ENCODE peak calls at places on chromosome 17, in nine cellular contexts. S, D, I, G, P, H, K, Z and M are unnamed samples.

GRCh38 chr17:9414471-9414870 is 161.1 kb downstream of the STX8 start:
- DNase-seq in S (no peak), D (no peak), I (no peak), G (no peak), P (no peak), H (no peak), K (no peak), Z (no peak), M (no peak)

GRCh38 chr17:29575511-29576213 is 7.2 kb downstream of the TP53I13 start:
- DNase-seq in S (no peak), D (no peak), I (no peak), G (no peak), P (peak), H (no peak), K (no peak), Z (no peak), M (no peak)

GRCh38 chr17:80891096-80892018 is 100.3 kb upstream of the CHMP6 start:
- DNase-seq in S (peak), D (peak), I (peak), G (peak), P (no peak), H (no peak), K (peak), Z (no peak), M (no peak)

GRCh38 chr17:17142556-17142955 is 63.6 kb downstream of the PLD6 start:
- DNase-seq in S (no peak), D (no peak), I (no peak), G (no peak), P (no peak), H (no peak), K (no peak), Z (no peak), M (no peak)

GRCh38 chr17:36602924-36603384 is 1.6 kb downstream of the MRM1 start:
- DNase-seq in S (peak), D (peak), I (peak), G (peak), P (peak), H (peak), K (peak), Z (peak), M (peak)

GRCh38 chr17:80727409-80727755 is 182.7 kb downstream of the RPTOR start:
- DNase-seq in S (no peak), D (no peak), I (no peak), G (no peak), P (no peak), H (no peak), K (no peak), Z (no peak), M (no peak)

GRCh38 chr17:67983289-67983688 is 13.0 kb downstream of the C17orf58 start:
- DNase-seq in S (no peak), D (no peak), I (no peak), G (no peak), P (no peak), H (no peak), K (no peak), Z (no peak), M (no peak)

GRCh38 chr17:13074026-13074425 is 56.2 kb upstream of the ELAC2 start:
- DNase-seq in S (no peak), D (peak), I (peak), G (no peak), P (no peak), H (no peak), K (no peak), Z (no peak), M (no peak)

GRCh38 chr17:67511012-67511411 is 133.9 kb downstream of the PITPNC1 start:
- DNase-seq in S (no peak), D (peak), I (no peak), G (no peak), P (no peak), H (no peak), K (no peak), Z (no peak), M (no peak)

GRCh38 chr17:80777274-80777673 is 214.4 kb upstream of the CHMP6 start:
- DNase-seq in S (no peak), D (no peak), I (no peak), G (no peak), P (no peak), H (no peak), K (no peak), Z (no peak), M (no peak)

GRCh38 chr17:2282297-2282873 is 21.2 kb downstream of the SMG6 start:
- DNase-seq in S (peak), D (peak), I (peak), G (peak), P (no peak), H (no peak), K (no peak), Z (peak), M (no peak)

GRCh38 chr17:17376362-17376761 is 73.2 kb downstream of the NT5M start:
- DNase-seq in S (no peak), D (no peak), I (no peak), G (peak), P (no peak), H (no peak), K (no peak), Z (no peak), M (no peak)

GRCh38 chr17:63645775-63646491 is 23.7 kb downstream of the MAP3K3 start:
- DNase-seq in S (peak), D (peak), I (no peak), G (no peak), P (no peak), H (no peak), K (no peak), Z (no peak), M (no peak)

GRCh38 chr17:80716986-80717385 is 172.3 kb downstream of the RPTOR start:
- DNase-seq in S (no peak), D (no peak), I (no peak), G (peak), P (no peak), H (no peak), K (no peak), Z (no peak), M (no peak)

GRCh38 chr17:81517339-81518112 is 4.9 kb upstream of the ACTG1 start:
- DNase-seq in S (no peak), D (no peak), I (no peak), G (peak), P (peak), H (peak), K (no peak), Z (peak), M (no peak)

GRCh38 chr17:43367588-43368242 is 31.1 kb upstream of the ARL4D start:
- DNase-seq in S (peak), D (peak), I (peak), G (peak), P (peak), H (peak), K (no peak), Z (peak), M (peak)

GRCh38 chr17:44969144-44969780 is 1.2 kb upstream of the C1QL1 start:
- DNase-seq in S (no peak), D (no peak), I (no peak), G (no peak), P (no peak), H (no peak), K (no peak), Z (peak), M (no peak)

GRCh38 chr17:20965492-20965891 is 77.3 kb downstream of the USP22 start:
- DNase-seq in S (no peak), D (no peak), I (no peak), G (no peak), P (no peak), H (no peak), K (no peak), Z (no peak), M (no peak)

GRCh38 chr17:27247071-27247957 is 46.6 kb upstream of the WSB1 start:
- DNase-seq in S (peak), D (peak), I (no peak), G (peak), P (no peak), H (peak), K (no peak), Z (no peak), M (peak)

GRCh38 chr17:48551601-48552452 is 6.9 kb upstream of the HOXB2 start:
- DNase-seq in S (no peak), D (no peak), I (no peak), G (no peak), P (peak), H (no peak), K (no peak), Z (no peak), M (no peak)

GRCh38 chr17:6539871-6540270 is 16.5 kb downstream of the PITPNM3 start:
- DNase-seq in S (no peak), D (no peak), I (no peak), G (no peak), P (no peak), H (no peak), K (no peak), Z (no peak), M (no peak)

GRCh38 chr17:32567511-32567910 is 80.7 kb downstream of the CDK5R1 start:
- DNase-seq in S (no peak), D (no peak), I (no peak), G (no peak), P (no peak), H (no peak), K (no peak), Z (no peak), M (no peak)

GRCh38 chr17:49425004-49425286 is 10.3 kb upstream of the PHB1 start:
- DNase-seq in S (no peak), D (no peak), I (no peak), G (no peak), P (no peak), H (no peak), K (no peak), Z (no peak), M (no peak)

GRCh38 chr17:50318551-50319310 is 27.2 kb upstream of the XYLT2 start:
- DNase-seq in S (no peak), D (no peak), I (no peak), G (peak), P (peak), H (no peak), K (no peak), Z (no peak), M (no peak)

GRCh38 chr17:47934856-47935255 is 6.5 kb upstream of the PNPO start:
- DNase-seq in S (no peak), D (no peak), I (no peak), G (no peak), P (no peak), H (no peak), K (no peak), Z (no peak), M (no peak)

GRCh38 chr17:34570491-34570890 is 8.9 kb upstream of the TMEM132E start:
- DNase-seq in S (no peak), D (no peak), I (no peak), G (no peak), P (no peak), H (no peak), K (no peak), Z (no peak), M (no peak)

GRCh38 chr17:37824534-37825485 is 80.0 kb upstream of the HNF1B start:
- DNase-seq in S (peak), D (peak), I (no peak), G (peak), P (no peak), H (no peak), K (no peak), Z (no peak), M (peak)

GRCh38 chr17:2393184-2393953 is 7.5 kb downstream of the MNT start:
- DNase-seq in S (peak), D (peak), I (no peak), G (peak), P (peak), H (peak), K (peak), Z (peak), M (peak)

GRCh38 chr17:73284906-73285602 is 23.4 kb upstream of the CPSF4L start:
- DNase-seq in S (no peak), D (no peak), I (no peak), G (no peak), P (no peak), H (no peak), K (no peak), Z (no peak), M (no peak)

GRCh38 chr17:63442549-63443035 is 3.5 kb downstream of the CYB561 start:
- DNase-seq in S (no peak), D (no peak), I (no peak), G (no peak), P (peak), H (no peak), K (no peak), Z (peak), M (no peak)

GRCh38 chr17:4956493-4957061 is 5.7 kb downstream of the ENO3 start:
- DNase-seq in S (no peak), D (no peak), I (no peak), G (no peak), P (no peak), H (no peak), K (no peak), Z (peak), M (no peak)
- TF ChIP-seq CTCF in S (no peak), D (no peak), I (peak), G (peak), P (no peak), H (no peak), K (no peak), Z (peak), M (no peak)

GRCh38 chr17:66476014-66476413 is 173.6 kb downstream of the PRKCA start:
- DNase-seq in S (no peak), D (no peak), I (no peak), G (no peak), P (no peak), H (no peak), K (no peak), Z (no peak), M (no peak)

GRCh38 chr17:66483946-66484345 is 181.5 kb downstream of the PRKCA start:
- DNase-seq in S (no peak), D (no peak), I (no peak), G (no peak), P (no peak), H (no peak), K (no peak), Z (no peak), M (no peak)

GRCh38 chr17:66485272-66485947 is 183.0 kb downstream of the PRKCA start:
- DNase-seq in S (no peak), D (no peak), I (no peak), G (no peak), P (no peak), H (no peak), K (no peak), Z (no peak), M (no peak)

GRCh38 chr17:66477615-66478283 is 175.3 kb downstream of the PRKCA start:
- DNase-seq in S (no peak), D (no peak), I (no peak), G (no peak), P (no peak), H (no peak), K (no peak), Z (no peak), M (no peak)

DNA sequence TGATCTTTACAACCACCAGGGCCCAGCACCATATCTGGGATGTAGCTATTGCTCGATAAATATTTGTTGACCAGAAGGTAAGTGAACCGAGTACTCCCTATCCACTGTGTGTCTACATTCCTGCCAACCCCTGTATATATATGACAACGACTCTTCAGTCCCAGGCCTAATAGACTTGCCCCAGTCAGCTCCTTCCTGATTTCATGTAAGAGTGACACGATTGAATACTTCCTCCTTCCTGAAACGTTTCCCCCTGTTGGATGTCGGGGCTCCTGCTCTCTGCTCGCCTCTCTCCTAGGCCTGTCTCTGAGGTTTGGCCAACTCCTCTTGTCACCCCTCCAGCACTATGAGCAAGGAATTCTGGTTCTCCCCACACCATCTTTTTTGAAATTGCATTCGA is 178.8 kb downstream of the PRKCA start:
- DNase-seq in S (no peak), D (no peak), I (no peak), G (no peak), P (no peak), H (no peak), K (no peak), Z (no peak), M (no peak)
- TF ChIP-seq CTCF in S (no peak), D (no peak), I (no peak), G (no peak), P (no peak), H (no peak), K (no peak), Z (no peak), M (no peak)

GRCh38 chr17:58331815-58332719 is 3.5 kb upstream of the TSPOAP1 start:
- DNase-seq in S (no peak), D (no peak), I (no peak), G (no peak), P (no peak), H (no peak), K (peak), Z (no peak), M (no peak)
- TF ChIP-seq CTCF in S (no peak), D (no peak), I (no peak), G (no peak), P (no peak), H (no peak), K (no peak), Z (no peak), M (no peak)

GRCh38 chr17:4583796-4584124 is 569 bp upstream of the SMTNL2 start:
- DNase-seq in S (no peak), D (no peak), I (peak), G (no peak), P (peak), H (no peak), K (no peak), Z (peak), M (no peak)
- TF ChIP-seq CTCF in S (no peak), D (no peak), I (peak), G (peak), P (peak), H (no peak), K (no peak), Z (peak), M (no peak)

DNA sequence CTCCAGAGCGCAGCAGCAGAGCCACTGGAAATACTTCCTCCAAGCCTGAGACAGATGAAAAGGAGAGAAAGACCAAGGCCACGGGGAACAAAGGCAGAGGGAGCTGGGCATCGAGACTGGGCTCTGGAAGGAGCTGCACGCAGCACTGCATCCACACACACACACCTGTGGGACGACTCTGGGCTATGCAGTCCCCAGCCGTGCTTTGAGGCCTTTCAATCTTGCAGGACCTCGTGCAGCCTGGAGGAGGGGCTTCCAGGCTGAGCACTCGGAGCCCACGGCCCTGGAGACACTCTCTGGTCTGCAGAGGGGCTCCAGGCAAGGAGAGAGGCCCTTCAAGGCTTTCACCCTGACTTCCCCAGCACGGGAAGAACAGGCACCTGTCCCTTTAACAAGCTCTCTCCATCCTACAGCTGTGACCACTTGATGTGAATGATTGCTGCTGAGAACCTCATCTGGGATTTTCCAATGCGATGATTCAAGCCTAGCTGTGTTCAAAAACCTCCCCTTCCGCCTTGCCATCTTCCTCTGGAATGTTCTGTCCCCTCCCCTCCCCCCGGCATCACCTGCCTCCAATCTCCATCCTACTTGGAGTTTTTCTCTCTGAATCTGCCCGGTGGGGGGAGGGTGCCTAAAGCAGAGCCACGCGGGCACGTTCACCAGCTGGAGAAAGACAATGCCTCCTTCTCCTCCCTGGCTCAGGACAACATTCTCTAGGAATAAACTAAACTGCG is 37.5 kb downstream of the RBFOX3 start:
- DNase-seq in S (no peak), D (no peak), I (no peak), G (no peak), P (no peak), H (no peak), K (no peak), Z (no peak), M (no peak)
- TF ChIP-seq CTCF in S (no peak), D (no peak), I (no peak), G (no peak), P (no peak), H (no peak), K (no peak), Z (no peak), M (no peak)

GRCh38 chr17:39953471-39953888 is 9.3 kb upstream of the GSDMA start:
- DNase-seq in S (no peak), D (no peak), I (no peak), G (no peak), P (no peak), H (no peak), K (no peak), Z (no peak), M (no peak)

GRCh38 chr17:39951924-39952664 is 10.7 kb upstream of the GSDMA start:
- DNase-seq in S (no peak), D (no peak), I (no peak), G (no peak), P (no peak), H (peak), K (no peak), Z (no peak), M (no peak)

GRCh38 chr17:39954876-39955275 is 7.9 kb upstream of the GSDMA start:
- DNase-seq in S (no peak), D (no peak), I (no peak), G (no peak), P (no peak), H (no peak), K (no peak), Z (no peak), M (peak)

GRCh38 chr17:39952665-39953470 is 9.9 kb upstream of the GSDMA start:
- DNase-seq in S (peak), D (peak), I (peak), G (peak), P (peak), H (peak), K (peak), Z (peak), M (peak)

GRCh38 chr17:39955726-39956225 is 7.0 kb upstream of the GSDMA start:
- DNase-seq in S (no peak), D (no peak), I (no peak), G (no peak), P (no peak), H (no peak), K (no peak), Z (no peak), M (no peak)
- TF ChIP-seq CTCF in S (no peak), D (no peak), I (no peak), G (no peak), P (no peak), H (no peak), K (no peak), Z (no peak), M (no peak)

GRCh38 chr17:1275205-1275961 is 4.1 kb upstream of the TRARG1 start:
- DNase-seq in S (no peak), D (no peak), I (no peak), G (no peak), P (no peak), H (no peak), K (no peak), Z (no peak), M (no peak)
- TF ChIP-seq CTCF in S (no peak), D (no peak), I (no peak), G (no peak), P (no peak), H (no peak), K (no peak), Z (no peak), M (no peak)

GRCh38 chr17:77258638-77259037 is 117.9 kb downstream of the SEC14L1 start:
- DNase-seq in S (no peak), D (no peak), I (no peak), G (no peak), P (no peak), H (no peak), K (no peak), Z (no peak), M (no peak)
- TF ChIP-seq CTCF in S (no peak), D (no peak), I (no peak), G (no peak), P (no peak), H (no peak), K (no peak), Z (no peak), M (no peak)

DNA sequence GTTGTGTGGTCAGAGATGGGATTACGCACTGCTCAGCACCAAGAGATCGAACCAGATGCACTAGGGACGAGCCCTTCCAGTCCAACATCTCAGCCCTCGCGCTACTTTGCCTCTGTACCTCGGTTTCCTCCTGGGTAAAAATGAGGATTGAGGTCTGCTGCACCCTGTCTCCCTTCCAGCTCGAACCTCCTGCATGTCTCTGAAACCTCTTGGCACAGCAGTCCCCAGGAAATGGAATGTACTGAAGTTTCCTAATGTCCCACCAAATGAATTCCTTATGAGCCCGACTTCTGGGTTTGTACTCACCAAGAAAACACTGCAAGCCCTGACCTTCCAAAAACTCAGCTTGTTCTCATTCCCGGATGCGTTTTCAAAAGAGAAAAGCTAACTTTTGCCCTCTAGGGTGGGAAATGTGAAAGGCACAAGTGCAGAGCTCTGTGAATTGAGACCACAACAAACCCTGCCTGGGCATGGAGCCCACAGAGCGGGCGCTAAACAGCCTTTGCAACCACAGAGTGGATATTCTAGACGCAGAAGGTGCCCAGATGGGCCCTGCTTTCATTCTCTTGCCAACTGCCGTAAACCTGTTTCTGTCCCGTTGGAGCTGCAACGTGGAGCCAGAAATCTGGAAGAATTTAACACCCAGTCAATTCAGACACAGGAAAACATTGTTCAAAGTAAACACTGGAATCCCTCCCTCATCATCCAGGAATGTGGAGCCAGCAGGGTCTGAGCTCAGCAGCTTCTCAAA is 10.3 kb downstream of the CDRT4 start:
- DNase-seq in S (no peak), D (no peak), I (no peak), G (peak), P (no peak), H (peak), K (no peak), Z (no peak), M (no peak)
- TF ChIP-seq CTCF in S (no peak), D (no peak), I (no peak), G (peak), P (no peak), H (peak), K (no peak), Z (no peak), M (no peak)